ENCODE peak calls at places on chromosomes 5 and 9, in five cellular contexts. J is hippocampal formation; Q is naive thymus-derived CD8-positive, alpha-beta T cell; Y is DMS53; O is CD4-positive, alpha-beta T cell. W is an unnamed sample.

GRCh38 chr5:81787843-81788242 is 36.9 kb upstream of the SSBP2 start:
- DNase-seq in Y (peak), O (no peak), Q (no peak), J (peak), W (no peak)

GRCh38 chr9:136058152-136058483 is 37.0 kb downstream of the NACC2 start:
- DNase-seq in Y (no peak), J (no peak), O (no peak), Q (no peak), W (no peak)

GRCh38 chr5:132776077-132776931 is 735 bp downstream of the SEPTIN8 start:
- DNase-seq in Q (no peak), Y (peak), O (no peak), J (peak), W (no peak)

GRCh38 chr9:29751220-29751619 is 2177.9 kb upstream of the C9orf72 start:
- DNase-seq in O (no peak), Y (no peak), Q (no peak), J (no peak), W (no peak)

GRCh38 chr5:5363045-5363444 is 59.4 kb upstream of the ICE1 start:
- DNase-seq in J (no peak), Q (no peak), O (no peak), Y (no peak), W (no peak)

GRCh38 chr5:40676643-40677333 is 2.9 kb upstream of the PTGER4 start:
- DNase-seq in Y (peak), J (no peak), Q (no peak), O (no peak), W (no peak)

GRCh38 chr5:43603535-43604363 is 769 bp downstream of the NNT start:
- DNase-seq in Q (peak), O (peak), J (peak), Y (peak), W (peak)

GRCh38 chr5:137496919-137497318 is 2.2 kb downstream of the SPOCK1 start:
- DNase-seq in Y (no peak), Q (no peak), O (no peak), J (no peak), W (no peak)

GRCh38 chr5:133147411-133147810 is 95.6 kb downstream of the HSPA4 start:
- DNase-seq in Y (no peak), J (no peak), Q (peak), O (no peak), W (no peak)

GRCh38 chr5:177392765-177393164 is 7.7 kb downstream of the PFN3 start:
- DNase-seq in Q (no peak), J (no peak), O (no peak), Y (no peak), W (no peak)

GRCh38 chr5:55993628-55994501 is 898 bp downstream of the IL6ST start:
- DNase-seq in Y (peak), Q (peak), J (no peak), O (no peak), W (no peak)

GRCh38 chr5:14665110-14665822 is 748 bp downstream of the OTULIN start:
- DNase-seq in Q (peak), O (no peak), J (no peak), Y (peak), W (no peak)

GRCh38 chr5:179268966-179269693 is 76.1 kb downstream of the ADAMTS2 start:
- DNase-seq in Q (no peak), J (no peak), O (peak), Y (no peak), W (no peak)

GRCh38 chr5:88290801-88291200 is 22.2 kb upstream of the TMEM161B start:
- DNase-seq in Q (no peak), J (no peak), O (no peak), Y (no peak), W (no peak)

GRCh38 chr9:21995652-21996275 is 1.2 kb downstream of the CDKN2B-AS1 start:
- DNase-seq in Q (no peak), O (no peak), J (peak), Y (peak), W (no peak)

GRCh38 chr5:127417534-127417933 is 99.9 kb upstream of the PRRC1 start:
- DNase-seq in J (no peak), Q (no peak), Y (no peak), O (no peak), W (no peak)

GRCh38 chr9:120920495-120921178 is 6.0 kb downstream of the TRAF1 start:
- DNase-seq in O (no peak), J (no peak), Q (no peak), Y (no peak), W (no peak)

GRCh38 chr5:68460147-68460760 is 244.7 kb downstream of the PIK3R1 start:
- DNase-seq in Y (peak), O (no peak), J (no peak), Q (peak), W (no peak)